ENCODE peak calls at places on chromosomes 12 and 14, in ten cellular contexts. One of them, this sample, is unnamed.

GRCh38 chr14:53915364-53916014 is 41.1 kb downstream of the BMP4 start:
- DNase-seq in PC-3: no peak
- DNase-seq in psoas muscle: no peak
- DNase-seq in RWPE2: no peak
- DNase-seq in left ventricle myocardium inferior: no peak
- DNase-seq in CD8-positive, alpha-beta T cell: no peak
- DNase-seq in neural progenitor cell: no peak
- DNase-seq in substantia nigra: no peak
- DNase-seq in fibroblast of lung: no peak
- DNase-seq in IMR-90: no peak
- DNase-seq in this sample: no peak

GRCh38 chr12:130970165-130970907 is 16.6 kb downstream of the ADGRD1 start:
- DNase-seq in PC-3: no peak
- DNase-seq in psoas muscle: no peak
- DNase-seq in RWPE2: no peak
- DNase-seq in left ventricle myocardium inferior: no peak
- DNase-seq in CD8-positive, alpha-beta T cell: no peak
- DNase-seq in neural progenitor cell: no peak
- DNase-seq in substantia nigra: no peak
- DNase-seq in fibroblast of lung: no peak
- DNase-seq in IMR-90: no peak
- DNase-seq in this sample: no peak

GRCh38 chr14:36626150-36626549 is 35.5 kb upstream of the PAX9 start:
- DNase-seq in PC-3: no peak
- DNase-seq in psoas muscle: no peak
- DNase-seq in RWPE2: no peak
- DNase-seq in left ventricle myocardium inferior: no peak
- DNase-seq in CD8-positive, alpha-beta T cell: no peak
- DNase-seq in neural progenitor cell: no peak
- DNase-seq in substantia nigra: no peak
- DNase-seq in fibroblast of lung: no peak
- DNase-seq in IMR-90: no peak
- DNase-seq in this sample: no peak

GRCh38 chr14:100620437-100621100 is 33.4 kb upstream of the BEGAIN start:
- DNase-seq in PC-3: no peak
- DNase-seq in psoas muscle: no peak
- DNase-seq in RWPE2: peak; percentile 47
- DNase-seq in left ventricle myocardium inferior: no peak
- DNase-seq in CD8-positive, alpha-beta T cell: no peak
- DNase-seq in neural progenitor cell: no peak
- DNase-seq in substantia nigra: no peak
- DNase-seq in fibroblast of lung: no peak
- DNase-seq in IMR-90: no peak
- DNase-seq in this sample: no peak

GRCh38 chr14:90408713-90409112 is 11.9 kb downstream of the CALM1 start:
- DNase-seq in PC-3: no peak
- DNase-seq in psoas muscle: no peak
- DNase-seq in RWPE2: no peak
- DNase-seq in left ventricle myocardium inferior: no peak
- DNase-seq in CD8-positive, alpha-beta T cell: no peak
- DNase-seq in neural progenitor cell: no peak
- DNase-seq in substantia nigra: no peak
- DNase-seq in fibroblast of lung: no peak
- DNase-seq in IMR-90: peak; percentile 23
- DNase-seq in this sample: no peak

GRCh38 chr14:61718039-61718438 is 22.7 kb downstream of the HIF1A start:
- DNase-seq in PC-3: no peak
- DNase-seq in psoas muscle: no peak
- DNase-seq in RWPE2: no peak
- DNase-seq in left ventricle myocardium inferior: no peak
- DNase-seq in CD8-positive, alpha-beta T cell: no peak
- DNase-seq in neural progenitor cell: peak; percentile 33
- DNase-seq in substantia nigra: no peak
- DNase-seq in fibroblast of lung: no peak
- DNase-seq in IMR-90: no peak
- DNase-seq in this sample: no peak

GRCh38 chr14:70741482-70741881 is 67.8 kb downstream of the MAP3K9 start:
- DNase-seq in PC-3: no peak
- DNase-seq in psoas muscle: no peak
- DNase-seq in RWPE2: no peak
- DNase-seq in left ventricle myocardium inferior: no peak
- DNase-seq in CD8-positive, alpha-beta T cell: no peak
- DNase-seq in neural progenitor cell: no peak
- DNase-seq in substantia nigra: no peak
- DNase-seq in fibroblast of lung: no peak
- DNase-seq in IMR-90: no peak
- DNase-seq in this sample: no peak

GRCh38 chr12:6603095-6603567 is 4.0 kb downstream of the CHD4 start:
- DNase-seq in PC-3: no peak
- DNase-seq in psoas muscle: peak; percentile 50
- DNase-seq in RWPE2: no peak
- DNase-seq in left ventricle myocardium inferior: peak; percentile 64
- DNase-seq in CD8-positive, alpha-beta T cell: peak; percentile 59
- DNase-seq in neural progenitor cell: peak; percentile 46
- DNase-seq in substantia nigra: no peak
- DNase-seq in fibroblast of lung: peak; percentile 59
- DNase-seq in IMR-90: peak; percentile 25
- DNase-seq in this sample: no peak

GRCh38 chr12:18696971-18697602 is 40.7 kb downstream of the PLCZ1 start:
- DNase-seq in PC-3: peak; percentile 63
- DNase-seq in psoas muscle: no peak
- DNase-seq in RWPE2: no peak
- DNase-seq in left ventricle myocardium inferior: no peak
- DNase-seq in CD8-positive, alpha-beta T cell: no peak
- DNase-seq in neural progenitor cell: no peak
- DNase-seq in substantia nigra: no peak
- DNase-seq in fibroblast of lung: peak; percentile 73
- DNase-seq in IMR-90: peak; percentile 80
- DNase-seq in this sample: no peak

GRCh38 chr12:3191450-3191849 is 114.3 kb downstream of the TSPAN9 start:
- DNase-seq in PC-3: no peak
- DNase-seq in psoas muscle: no peak
- DNase-seq in RWPE2: no peak
- DNase-seq in left ventricle myocardium inferior: no peak
- DNase-seq in CD8-positive, alpha-beta T cell: no peak
- DNase-seq in neural progenitor cell: no peak
- DNase-seq in substantia nigra: no peak
- DNase-seq in fibroblast of lung: no peak
- DNase-seq in IMR-90: no peak
- DNase-seq in this sample: no peak

GRCh38 chr14:35121026-35121886 is 534 bp downstream of the PPP2R3C start:
- DNase-seq in PC-3: no peak
- DNase-seq in psoas muscle: no peak
- DNase-seq in RWPE2: no peak
- DNase-seq in left ventricle myocardium inferior: peak; percentile 17
- DNase-seq in CD8-positive, alpha-beta T cell: no peak
- DNase-seq in neural progenitor cell: no peak
- DNase-seq in substantia nigra: no peak
- DNase-seq in fibroblast of lung: peak; percentile 32
- DNase-seq in IMR-90: no peak
- DNase-seq in this sample: no peak

GRCh38 chr14:31530136-31530535 is 31.1 kb upstream of the NUBPL start:
- DNase-seq in PC-3: no peak
- DNase-seq in psoas muscle: no peak
- DNase-seq in RWPE2: no peak
- DNase-seq in left ventricle myocardium inferior: no peak
- DNase-seq in CD8-positive, alpha-beta T cell: no peak
- DNase-seq in neural progenitor cell: no peak
- DNase-seq in substantia nigra: no peak
- DNase-seq in fibroblast of lung: peak; percentile 10
- DNase-seq in IMR-90: peak; percentile 40
- DNase-seq in this sample: no peak

GRCh38 chr12:95259368-95259767 is 41.8 kb downstream of the VEZT start:
- DNase-seq in PC-3: peak; percentile 33
- DNase-seq in psoas muscle: no peak
- DNase-seq in RWPE2: no peak
- DNase-seq in left ventricle myocardium inferior: no peak
- DNase-seq in CD8-positive, alpha-beta T cell: no peak
- DNase-seq in neural progenitor cell: no peak
- DNase-seq in substantia nigra: no peak
- DNase-seq in fibroblast of lung: no peak
- DNase-seq in IMR-90: no peak
- DNase-seq in this sample: no peak

GRCh38 chr12:51183816-51184215 is 10.9 kb upstream of the TFCP2 start:
- DNase-seq in PC-3: peak; percentile 1
- DNase-seq in psoas muscle: peak; percentile 43
- DNase-seq in RWPE2: no peak
- DNase-seq in left ventricle myocardium inferior: peak; percentile 61
- DNase-seq in CD8-positive, alpha-beta T cell: no peak
- DNase-seq in neural progenitor cell: no peak
- DNase-seq in substantia nigra: peak; percentile 13
- DNase-seq in fibroblast of lung: peak; percentile 47
- DNase-seq in IMR-90: peak; percentile 67
- DNase-seq in this sample: no peak

GRCh38 chr14:103716091-103716801 is 636 bp downstream of the ZFYVE21 start:
- DNase-seq in PC-3: no peak
- DNase-seq in psoas muscle: peak; percentile 52
- DNase-seq in RWPE2: no peak
- DNase-seq in left ventricle myocardium inferior: no peak
- DNase-seq in CD8-positive, alpha-beta T cell: no peak
- DNase-seq in neural progenitor cell: no peak
- DNase-seq in substantia nigra: no peak
- DNase-seq in fibroblast of lung: no peak
- DNase-seq in IMR-90: no peak
- DNase-seq in this sample: no peak
- H3K27ac ChIP-seq in PC-3: no peak overlapping the region
- H3K27ac ChIP-seq in psoas muscle: peak overlapping the region; percentile 89
- H3K27ac ChIP-seq in RWPE2: peak overlapping the region; percentile 86
- H3K27ac ChIP-seq in left ventricle myocardium inferior: peak overlapping the region; percentile 90
- H3K27ac ChIP-seq in CD8-positive, alpha-beta T cell: no peak overlapping the region
- H3K27ac ChIP-seq in neural progenitor cell: no peak overlapping the region
- H3K27ac ChIP-seq in substantia nigra: peak overlapping the region; percentile 38
- H3K27ac ChIP-seq in fibroblast of lung: peak overlapping the region; percentile 39
- H3K27ac ChIP-seq in IMR-90: peak overlapping the region; percentile 43
- H3K27ac ChIP-seq in this sample: peak overlapping the region; percentile 46

DNA sequence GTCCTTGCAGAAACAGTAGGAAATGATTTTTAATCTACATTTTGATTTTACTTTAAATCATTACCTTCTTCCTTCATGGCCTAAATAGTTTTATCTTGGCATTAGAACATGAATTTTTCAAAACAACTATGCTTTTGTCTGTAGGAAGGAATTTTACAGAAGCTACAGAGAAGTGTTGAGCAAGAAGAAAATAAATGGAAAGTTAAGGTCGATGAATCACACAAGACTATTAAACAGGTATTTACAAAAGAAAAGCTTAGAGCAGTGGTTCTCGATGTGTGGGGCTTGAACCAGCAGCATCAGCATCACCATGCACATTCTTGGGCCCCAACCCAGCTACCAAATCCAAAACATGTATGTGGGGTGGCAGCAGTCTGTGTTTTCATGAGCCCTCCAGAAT is 91.6 kb downstream of the KTN1 start:
- DNase-seq in PC-3: no peak
- DNase-seq in psoas muscle: no peak
- DNase-seq in RWPE2: no peak
- DNase-seq in left ventricle myocardium inferior: no peak
- DNase-seq in CD8-positive, alpha-beta T cell: no peak
- DNase-seq in neural progenitor cell: no peak
- DNase-seq in substantia nigra: no peak
- DNase-seq in fibroblast of lung: peak; percentile 54
- DNase-seq in IMR-90: peak; percentile 37
- DNase-seq in this sample: no peak
- H3K27ac ChIP-seq in PC-3: no peak overlapping the region
- H3K27ac ChIP-seq in psoas muscle: no peak overlapping the region
- H3K27ac ChIP-seq in RWPE2: no peak overlapping the region
- H3K27ac ChIP-seq in left ventricle myocardium inferior: no peak overlapping the region
- H3K27ac ChIP-seq in CD8-positive, alpha-beta T cell: no peak overlapping the region
- H3K27ac ChIP-seq in neural progenitor cell: no peak overlapping the region
- H3K27ac ChIP-seq in substantia nigra: no peak overlapping the region
- H3K27ac ChIP-seq in fibroblast of lung: no peak overlapping the region
- H3K27ac ChIP-seq in IMR-90: no peak overlapping the region
- H3K27ac ChIP-seq in this sample: no peak overlapping the region

DNA sequence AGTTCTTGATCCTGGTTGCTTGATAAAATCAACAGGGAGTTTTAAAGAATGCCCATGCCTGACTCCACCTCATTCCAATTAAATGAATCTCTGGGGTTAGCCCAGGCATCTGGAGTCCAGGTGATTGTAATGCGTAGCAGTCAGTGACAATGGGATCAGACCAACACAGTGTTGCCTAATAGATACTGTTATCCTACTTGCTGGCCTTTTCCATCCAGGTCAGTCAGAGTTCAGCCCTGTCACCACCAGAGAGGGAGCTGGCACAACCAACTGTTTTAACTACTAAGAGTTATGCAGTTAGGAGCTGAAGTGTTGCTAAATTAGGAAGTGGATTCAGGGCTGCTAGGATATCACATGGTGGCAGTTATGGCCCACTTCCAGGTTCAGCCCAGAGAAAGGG is 107.1 kb downstream of the GPR135 start:
- DNase-seq in PC-3: peak; percentile 99
- DNase-seq in psoas muscle: peak; percentile 38
- DNase-seq in RWPE2: peak; percentile 83
- DNase-seq in left ventricle myocardium inferior: peak; percentile 54
- DNase-seq in CD8-positive, alpha-beta T cell: no peak
- DNase-seq in neural progenitor cell: peak; percentile 49
- DNase-seq in substantia nigra: no peak
- DNase-seq in fibroblast of lung: peak; percentile 92
- DNase-seq in IMR-90: peak; percentile 67
- DNase-seq in this sample: peak; percentile 73
- H3K27ac ChIP-seq in PC-3: peak overlapping the region; percentile 4
- H3K27ac ChIP-seq in psoas muscle: peak overlapping the region; percentile 77
- H3K27ac ChIP-seq in RWPE2: peak overlapping the region; percentile 98
- H3K27ac ChIP-seq in left ventricle myocardium inferior: peak overlapping the region; percentile 90
- H3K27ac ChIP-seq in CD8-positive, alpha-beta T cell: no peak overlapping the region
- H3K27ac ChIP-seq in neural progenitor cell: no peak overlapping the region
- H3K27ac ChIP-seq in substantia nigra: no peak overlapping the region
- H3K27ac ChIP-seq in fibroblast of lung: peak overlapping the region; percentile 24
- H3K27ac ChIP-seq in IMR-90: no peak overlapping the region
- H3K27ac ChIP-seq in this sample: peak overlapping the region; percentile 85

DNA sequence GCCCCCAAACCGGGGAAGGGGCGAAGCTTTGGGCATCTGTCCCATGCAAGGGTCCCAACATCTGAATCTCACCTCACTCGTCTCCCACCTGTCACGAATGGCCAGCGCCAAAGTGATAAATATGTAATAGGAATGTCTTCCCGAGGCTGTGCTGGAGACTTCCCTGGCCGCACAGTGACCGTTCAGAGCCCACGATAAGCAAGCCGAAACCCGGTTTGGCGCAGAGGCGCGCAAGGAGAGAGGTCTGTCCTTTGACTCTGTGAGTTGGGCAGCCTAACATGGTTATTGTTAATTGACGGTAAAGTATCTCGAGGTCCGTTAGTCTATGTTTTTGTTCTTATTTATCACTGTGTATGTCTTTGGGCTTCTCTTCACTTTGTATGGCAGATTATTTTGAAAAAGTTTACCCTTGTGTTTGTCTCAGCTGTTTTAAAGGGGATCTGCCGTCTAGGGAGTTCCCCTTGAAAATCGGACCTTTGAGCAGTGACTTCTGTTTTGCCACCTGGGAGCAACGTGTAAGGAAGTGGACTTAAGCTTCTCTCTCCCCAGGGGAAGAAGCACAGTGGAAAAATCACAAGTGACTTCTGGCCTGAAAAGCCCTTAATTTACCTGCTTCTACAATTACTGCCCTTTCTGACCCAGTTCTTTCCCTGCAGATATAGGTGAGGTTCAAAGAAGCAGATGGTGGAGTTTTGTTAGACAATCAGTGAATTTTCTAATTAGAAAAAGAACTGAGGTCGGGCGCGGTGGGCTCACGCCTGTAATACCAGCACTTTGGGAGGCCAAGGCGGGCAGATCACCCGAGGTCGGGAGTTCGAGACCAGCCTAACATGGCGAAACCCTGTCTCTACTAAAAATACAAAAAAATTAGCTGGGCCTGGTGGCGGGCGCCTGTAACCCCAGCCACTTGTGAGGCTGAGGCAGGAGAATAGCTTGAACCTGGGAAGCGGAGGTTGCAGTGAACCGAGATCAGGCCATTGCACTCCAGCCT is 1.1 kb upstream of the TM9SF1 start:
- DNase-seq in PC-3: peak; percentile 11
- DNase-seq in psoas muscle: no peak
- DNase-seq in RWPE2: no peak
- DNase-seq in left ventricle myocardium inferior: no peak
- DNase-seq in CD8-positive, alpha-beta T cell: no peak
- DNase-seq in neural progenitor cell: peak; percentile 43
- DNase-seq in substantia nigra: no peak
- DNase-seq in fibroblast of lung: peak; percentile 27
- DNase-seq in IMR-90: peak; percentile 22
- DNase-seq in this sample: no peak
- H3K27ac ChIP-seq in PC-3: peak overlapping the region; percentile 89
- H3K27ac ChIP-seq in psoas muscle: peak overlapping the region; percentile 96
- H3K27ac ChIP-seq in RWPE2: peak overlapping the region; percentile 76
- H3K27ac ChIP-seq in left ventricle myocardium inferior: peak overlapping the region; percentile 100
- H3K27ac ChIP-seq in CD8-positive, alpha-beta T cell: peak overlapping the region; percentile 99
- H3K27ac ChIP-seq in neural progenitor cell: peak overlapping the region; percentile 90
- H3K27ac ChIP-seq in substantia nigra: peak overlapping the region; percentile 93
- H3K27ac ChIP-seq in fibroblast of lung: peak overlapping the region; percentile 98
- H3K27ac ChIP-seq in IMR-90: peak overlapping the region; percentile 99
- H3K27ac ChIP-seq in this sample: peak overlapping the region; percentile 80

This sample was measured in epithelial cell of prostate.